ENCODE peak calls at places on chromosome X, in seven cellular contexts. One of them, this sample, is unnamed.

GRCh38 chrX:115652221-115652620 is 91.2 kb downstream of the PLS3 start:
- DNase-seq in IMR-90: no peak
- DNase-seq in T-helper 22 cell: no peak
- DNase-seq in NCI-H1436: no peak
- DNase-seq in NCI-H748 treated with DMSO at 0.1 percent for 48 hours: no peak
- DNase-seq in GM03348: no peak
- DNase-seq in SW480: no peak
- DNase-seq in this sample: no peak

GRCh38 chrX:40988100-40988499 is 97.1 kb upstream of the USP9X start:
- DNase-seq in GM03348: no peak
- DNase-seq in IMR-90: no peak
- DNase-seq in NCI-H1436: no peak
- DNase-seq in NCI-H748 treated with DMSO at 0.1 percent for 48 hours: no peak
- DNase-seq in SW480: no peak
- DNase-seq in T-helper 22 cell: no peak
- DNase-seq in this sample: no peak

GRCh38 chrX:55057691-55058249 is 17.1 kb upstream of the PAGE2B start:
- DNase-seq in T-helper 22 cell: no peak
- DNase-seq in SW480: peak
- DNase-seq in GM03348: peak
- DNase-seq in NCI-H748 treated with DMSO at 0.1 percent for 48 hours: peak
- DNase-seq in NCI-H1436: peak
- DNase-seq in IMR-90: peak
- DNase-seq in this sample: no peak

GRCh38 chrX:14581081-14581480 is 51.7 kb downstream of the GLRA2 start:
- DNase-seq in NCI-H748 treated with DMSO at 0.1 percent for 48 hours: no peak
- DNase-seq in GM03348: no peak
- DNase-seq in IMR-90: no peak
- DNase-seq in SW480: no peak
- DNase-seq in T-helper 22 cell: no peak
- DNase-seq in NCI-H1436: no peak
- DNase-seq in this sample: no peak

GRCh38 chrX:66676413-66676812 is 37.5 kb upstream of the EDA2R start:
- DNase-seq in NCI-H748 treated with DMSO at 0.1 percent for 48 hours: no peak
- DNase-seq in GM03348: no peak
- DNase-seq in IMR-90: peak
- DNase-seq in NCI-H1436: no peak
- DNase-seq in T-helper 22 cell: no peak
- DNase-seq in SW480: no peak
- DNase-seq in this sample: no peak

GRCh38 chrX:20412871-20413486 is 146.3 kb upstream of the RPS6KA3 start:
- DNase-seq in SW480: no peak
- DNase-seq in T-helper 22 cell: peak
- DNase-seq in NCI-H748 treated with DMSO at 0.1 percent for 48 hours: no peak
- DNase-seq in IMR-90: no peak
- DNase-seq in NCI-H1436: no peak
- DNase-seq in GM03348: no peak
- DNase-seq in this sample: no peak

GRCh38 chrX:46796574-46797191 is 37.8 kb upstream of the SLC9A7 start:
- DNase-seq in NCI-H748 treated with DMSO at 0.1 percent for 48 hours: peak
- DNase-seq in GM03348: peak
- DNase-seq in SW480: peak
- DNase-seq in NCI-H1436: peak
- DNase-seq in T-helper 22 cell: peak
- DNase-seq in IMR-90: peak
- DNase-seq in this sample: peak

GRCh38 chrX:71315917-71316316 is 14.4 kb downstream of the ITGB1BP2 start:
- DNase-seq in IMR-90: peak
- DNase-seq in GM03348: peak
- DNase-seq in SW480: no peak
- DNase-seq in NCI-H748 treated with DMSO at 0.1 percent for 48 hours: no peak
- DNase-seq in NCI-H1436: no peak
- DNase-seq in T-helper 22 cell: no peak
- DNase-seq in this sample: no peak

GRCh38 chrX:36963069-36963808 is 44.9 kb upstream of the FAM47C start:
- DNase-seq in SW480: no peak
- DNase-seq in NCI-H1436: no peak
- DNase-seq in T-helper 22 cell: no peak
- DNase-seq in NCI-H748 treated with DMSO at 0.1 percent for 48 hours: no peak
- DNase-seq in GM03348: no peak
- DNase-seq in IMR-90: no peak
- DNase-seq in this sample: no peak

GRCh38 chrX:105220636-105221035 is at the start of gene TEX13A:
- DNase-seq in NCI-H1436: no peak
- DNase-seq in GM03348: no peak
- DNase-seq in T-helper 22 cell: no peak
- DNase-seq in IMR-90: no peak
- DNase-seq in SW480: no peak
- DNase-seq in NCI-H748 treated with DMSO at 0.1 percent for 48 hours: no peak
- DNase-seq in this sample: no peak

GRCh38 chrX:72125331-72126047 is 6.2 kb downstream of the RTL5 start:
- DNase-seq in NCI-H748 treated with DMSO at 0.1 percent for 48 hours: no peak
- DNase-seq in SW480: no peak
- DNase-seq in GM03348: no peak
- DNase-seq in T-helper 22 cell: no peak
- DNase-seq in IMR-90: no peak
- DNase-seq in NCI-H1436: peak
- DNase-seq in this sample: no peak

GRCh38 chrX:117972681-117973080 is 143.9 kb downstream of the KLHL13 start:
- DNase-seq in T-helper 22 cell: no peak
- DNase-seq in IMR-90: peak
- DNase-seq in SW480: no peak
- DNase-seq in NCI-H748 treated with DMSO at 0.1 percent for 48 hours: peak
- DNase-seq in NCI-H1436: no peak
- DNase-seq in GM03348: no peak
- DNase-seq in this sample: no peak

GRCh38 chrX:14630724-14631123 is 101.4 kb downstream of the GLRA2 start:
- DNase-seq in T-helper 22 cell: no peak
- DNase-seq in NCI-H1436: no peak
- DNase-seq in NCI-H748 treated with DMSO at 0.1 percent for 48 hours: no peak
- DNase-seq in IMR-90: no peak
- DNase-seq in SW480: no peak
- DNase-seq in GM03348: no peak
- DNase-seq in this sample: no peak

GRCh38 chrX:10101269-10101668 is 55.5 kb upstream of the CLCN4 start:
- DNase-seq in NCI-H748 treated with DMSO at 0.1 percent for 48 hours: no peak
- DNase-seq in SW480: no peak
- DNase-seq in NCI-H1436: no peak
- DNase-seq in T-helper 22 cell: no peak
- DNase-seq in GM03348: no peak
- DNase-seq in IMR-90: peak
- DNase-seq in this sample: no peak

GRCh38 chrX:133544105-133544504 is 128.8 kb upstream of the GPC4 start:
- DNase-seq in GM03348: peak
- DNase-seq in T-helper 22 cell: no peak
- DNase-seq in SW480: peak
- DNase-seq in IMR-90: peak
- DNase-seq in NCI-H1436: no peak
- DNase-seq in NCI-H748 treated with DMSO at 0.1 percent for 48 hours: no peak
- DNase-seq in this sample: no peak

GRCh38 chrX:118181030-118181429 is 64.4 kb upstream of the KLHL13 start:
- DNase-seq in NCI-H748 treated with DMSO at 0.1 percent for 48 hours: no peak
- DNase-seq in T-helper 22 cell: no peak
- DNase-seq in SW480: no peak
- DNase-seq in IMR-90: peak
- DNase-seq in GM03348: no peak
- DNase-seq in NCI-H1436: no peak
- DNase-seq in this sample: no peak

GRCh38 chrX:120560405-120560841 is 339 bp downstream of the CUL4B start:
- DNase-seq in NCI-H748 treated with DMSO at 0.1 percent for 48 hours: no peak
- DNase-seq in IMR-90: peak
- DNase-seq in NCI-H1436: no peak
- DNase-seq in T-helper 22 cell: no peak
- DNase-seq in GM03348: peak
- DNase-seq in SW480: peak
- DNase-seq in this sample: no peak